ENCODE peak calls at places on chromosomes 12 and 14, in seven cellular contexts. One of them, this sample, is unnamed.

GRCh38 chr14:72291908-72292688 is 359.9 kb downstream of the RGS6 start:
- DNase-seq in BJ: peak
- DNase-seq in nephron progenitor cell: peak
- DNase-seq in body of pancreas: peak
- DNase-seq in fibroblast of pulmonary artery: peak
- DNase-seq in lung: no peak
- DNase-seq in left lung: no peak
- DNase-seq in this sample: peak

GRCh38 chr14:73472182-73473114 is 14.1 kb upstream of the NUMB start:
- DNase-seq in BJ: no peak
- DNase-seq in nephron progenitor cell: peak
- DNase-seq in left lung: no peak
- DNase-seq in fibroblast of pulmonary artery: peak
- DNase-seq in body of pancreas: no peak
- DNase-seq in lung: no peak
- DNase-seq in this sample: peak

GRCh38 chr12:62764251-62764650 is 170.7 kb downstream of the PPM1H start:
- DNase-seq in BJ: no peak
- DNase-seq in body of pancreas: no peak
- DNase-seq in fibroblast of pulmonary artery: no peak
- DNase-seq in lung: no peak
- DNase-seq in left lung: no peak
- DNase-seq in nephron progenitor cell: no peak
- DNase-seq in this sample: no peak

GRCh38 chr12:28870839-28871440 is 278.1 kb upstream of the FAR2 start:
- DNase-seq in body of pancreas: no peak
- DNase-seq in BJ: no peak
- DNase-seq in lung: no peak
- DNase-seq in fibroblast of pulmonary artery: peak
- DNase-seq in nephron progenitor cell: no peak
- DNase-seq in left lung: no peak
- DNase-seq in this sample: peak

GRCh38 chr12:121857322-121858246 is 1.1 kb downstream of the HPD start:
- DNase-seq in body of pancreas: no peak
- DNase-seq in BJ: no peak
- DNase-seq in lung: no peak
- DNase-seq in fibroblast of pulmonary artery: no peak
- DNase-seq in nephron progenitor cell: peak
- DNase-seq in left lung: no peak
- DNase-seq in this sample: no peak

GRCh38 chr12:21774358-21775129 is at the start of gene KCNJ8:
- DNase-seq in nephron progenitor cell: peak
- DNase-seq in body of pancreas: peak
- DNase-seq in fibroblast of pulmonary artery: peak
- DNase-seq in lung: peak
- DNase-seq in left lung: peak
- DNase-seq in BJ: no peak
- DNase-seq in this sample: no peak

GRCh38 chr12:64184216-64184615 is 37.9 kb downstream of the KICS2 start:
- DNase-seq in nephron progenitor cell: no peak
- DNase-seq in left lung: no peak
- DNase-seq in lung: no peak
- DNase-seq in body of pancreas: no peak
- DNase-seq in BJ: no peak
- DNase-seq in fibroblast of pulmonary artery: no peak
- DNase-seq in this sample: no peak

GRCh38 chr14:53840444-53840843 is 116.2 kb downstream of the BMP4 start:
- DNase-seq in body of pancreas: no peak
- DNase-seq in nephron progenitor cell: no peak
- DNase-seq in lung: no peak
- DNase-seq in fibroblast of pulmonary artery: peak
- DNase-seq in left lung: no peak
- DNase-seq in BJ: no peak
- DNase-seq in this sample: peak

GRCh38 chr12:127567531-127567930 is 699.4 kb upstream of the TMEM132C start:
- DNase-seq in left lung: no peak
- DNase-seq in body of pancreas: no peak
- DNase-seq in fibroblast of pulmonary artery: no peak
- DNase-seq in nephron progenitor cell: no peak
- DNase-seq in lung: no peak
- DNase-seq in BJ: no peak
- DNase-seq in this sample: no peak

GRCh38 chr12:23495472-23495871 is 454.0 kb downstream of the SOX5 start:
- DNase-seq in left lung: no peak
- DNase-seq in body of pancreas: no peak
- DNase-seq in nephron progenitor cell: no peak
- DNase-seq in BJ: no peak
- DNase-seq in fibroblast of pulmonary artery: no peak
- DNase-seq in lung: no peak
- DNase-seq in this sample: no peak

GRCh38 chr14:33057585-33057984 is 118.9 kb downstream of the NPAS3 start:
- DNase-seq in fibroblast of pulmonary artery: no peak
- DNase-seq in nephron progenitor cell: no peak
- DNase-seq in BJ: no peak
- DNase-seq in left lung: no peak
- DNase-seq in lung: no peak
- DNase-seq in body of pancreas: no peak
- DNase-seq in this sample: no peak

GRCh38 chr14:29738950-29739349 is 188.7 kb downstream of the PRKD1 start:
- DNase-seq in left lung: no peak
- DNase-seq in body of pancreas: no peak
- DNase-seq in BJ: no peak
- DNase-seq in nephron progenitor cell: no peak
- DNase-seq in fibroblast of pulmonary artery: no peak
- DNase-seq in lung: no peak
- DNase-seq in this sample: no peak

GRCh38 chr12:113852695-113853490 is 113.2 kb downstream of the RBM19 start:
- DNase-seq in fibroblast of pulmonary artery: no peak
- DNase-seq in body of pancreas: no peak
- DNase-seq in lung: no peak
- DNase-seq in BJ: no peak
- DNase-seq in nephron progenitor cell: no peak
- DNase-seq in left lung: no peak
- DNase-seq in this sample: no peak

GRCh38 chr14:101972126-101972785 is 7.9 kb downstream of the DYNC1H1 start:
- DNase-seq in body of pancreas: peak
- DNase-seq in lung: peak
- DNase-seq in fibroblast of pulmonary artery: peak
- DNase-seq in BJ: peak
- DNase-seq in nephron progenitor cell: no peak
- DNase-seq in left lung: peak
- DNase-seq in this sample: peak

GRCh38 chr12:2129076-2129475 is 76.3 kb downstream of the CACNA1C start:
- DNase-seq in body of pancreas: no peak
- DNase-seq in fibroblast of pulmonary artery: no peak
- DNase-seq in BJ: peak
- DNase-seq in nephron progenitor cell: no peak
- DNase-seq in left lung: no peak
- DNase-seq in lung: no peak
- DNase-seq in this sample: peak

GRCh38 chr12:130441771-130442760 is 104.4 kb downstream of the PIWIL1 start:
- DNase-seq in lung: no peak
- DNase-seq in body of pancreas: no peak
- DNase-seq in nephron progenitor cell: no peak
- DNase-seq in left lung: no peak
- DNase-seq in BJ: no peak
- DNase-seq in fibroblast of pulmonary artery: no peak
- DNase-seq in this sample: no peak

GRCh38 chr12:51217968-51218606 is at the start of gene POU6F1:
- DNase-seq in BJ: no peak
- DNase-seq in left lung: peak
- DNase-seq in nephron progenitor cell: peak
- DNase-seq in lung: peak
- DNase-seq in body of pancreas: peak
- DNase-seq in fibroblast of pulmonary artery: peak
- DNase-seq in this sample: peak

GRCh38 chr12:13727707-13728147 is 253.7 kb downstream of the GRIN2B start:
- DNase-seq in fibroblast of pulmonary artery: no peak
- DNase-seq in BJ: no peak
- DNase-seq in body of pancreas: no peak
- DNase-seq in nephron progenitor cell: no peak
- DNase-seq in left lung: no peak
- DNase-seq in lung: no peak
- DNase-seq in this sample: no peak

GRCh38 chr12:49039421-49040363 is 20.9 kb downstream of the KMT2D start:
- DNase-seq in left lung: no peak
- DNase-seq in fibroblast of pulmonary artery: no peak
- DNase-seq in body of pancreas: no peak
- DNase-seq in lung: no peak
- DNase-seq in BJ: no peak
- DNase-seq in nephron progenitor cell: no peak
- DNase-seq in this sample: no peak

GRCh38 chr14:101460521-101460920 is 100.8 kb upstream of the DIO3 start:
- DNase-seq in nephron progenitor cell: no peak
- DNase-seq in fibroblast of pulmonary artery: no peak
- DNase-seq in body of pancreas: no peak
- DNase-seq in BJ: no peak
- DNase-seq in left lung: peak
- DNase-seq in lung: no peak
- DNase-seq in this sample: no peak

GRCh38 chr12:132908145-132909029 is 21.0 kb upstream of the CHFR start:
- DNase-seq in fibroblast of pulmonary artery: peak
- DNase-seq in body of pancreas: peak
- DNase-seq in lung: peak
- DNase-seq in BJ: peak
- DNase-seq in left lung: peak
- DNase-seq in nephron progenitor cell: peak
- DNase-seq in this sample: peak

GRCh38 chr12:46553266-46553665 is 180.7 kb upstream of the SLC38A2 start:
- DNase-seq in BJ: no peak
- DNase-seq in body of pancreas: no peak
- DNase-seq in left lung: no peak
- DNase-seq in fibroblast of pulmonary artery: peak
- DNase-seq in lung: no peak
- DNase-seq in nephron progenitor cell: no peak
- DNase-seq in this sample: peak

GRCh38 chr12:116939734-116940133 is 29.0 kb downstream of the FBXW8 start:
- DNase-seq in fibroblast of pulmonary artery: no peak
- DNase-seq in BJ: no peak
- DNase-seq in lung: no peak
- DNase-seq in body of pancreas: no peak
- DNase-seq in nephron progenitor cell: no peak
- DNase-seq in left lung: no peak
- DNase-seq in this sample: no peak

GRCh38 chr12:104057771-104058197 is 6.5 kb upstream of the HCFC2 start:
- DNase-seq in BJ: no peak
- DNase-seq in fibroblast of pulmonary artery: peak
- DNase-seq in left lung: no peak
- DNase-seq in body of pancreas: no peak
- DNase-seq in nephron progenitor cell: no peak
- DNase-seq in lung: no peak
- DNase-seq in this sample: peak

GRCh38 chr12:115335048-115335447 is 651.1 kb upstream of the TBX3 start:
- DNase-seq in nephron progenitor cell: no peak
- DNase-seq in body of pancreas: no peak
- DNase-seq in lung: no peak
- DNase-seq in fibroblast of pulmonary artery: no peak
- DNase-seq in left lung: no peak
- DNase-seq in BJ: no peak
- DNase-seq in this sample: no peak

GRCh38 chr12:111330800-111331752 is 37.8 kb downstream of the PHETA1 start:
- DNase-seq in body of pancreas: no peak
- DNase-seq in lung: no peak
- DNase-seq in BJ: peak
- DNase-seq in left lung: no peak
- DNase-seq in fibroblast of pulmonary artery: peak
- DNase-seq in nephron progenitor cell: no peak
- DNase-seq in this sample: peak

GRCh38 chr14:74952195-74952665 is 3.2 kb downstream of the PGF start:
- DNase-seq in left lung: no peak
- DNase-seq in lung: no peak
- DNase-seq in nephron progenitor cell: no peak
- DNase-seq in fibroblast of pulmonary artery: no peak
- DNase-seq in body of pancreas: no peak
- DNase-seq in BJ: no peak
- DNase-seq in this sample: no peak

GRCh38 chr14:74953686-74954085 is 1.7 kb downstream of the PGF start:
- DNase-seq in left lung: no peak
- DNase-seq in lung: no peak
- DNase-seq in body of pancreas: no peak
- DNase-seq in fibroblast of pulmonary artery: no peak
- DNase-seq in BJ: no peak
- DNase-seq in nephron progenitor cell: no peak
- DNase-seq in this sample: no peak

GRCh38 chr14:74951443-74952194 is 3.8 kb downstream of the PGF start:
- DNase-seq in lung: no peak
- DNase-seq in fibroblast of pulmonary artery: no peak
- DNase-seq in BJ: no peak
- DNase-seq in left lung: no peak
- DNase-seq in nephron progenitor cell: no peak
- DNase-seq in body of pancreas: no peak
- DNase-seq in this sample: no peak

GRCh38 chr14:74954232-74954946 is 1.0 kb downstream of the PGF start:
- DNase-seq in lung: no peak
- DNase-seq in BJ: no peak
- DNase-seq in body of pancreas: peak
- DNase-seq in fibroblast of pulmonary artery: no peak
- DNase-seq in left lung: no peak
- DNase-seq in nephron progenitor cell: peak
- DNase-seq in this sample: no peak

GRCh38 chr14:74952697-74953484 is 2.5 kb downstream of the PGF start:
- DNase-seq in lung: no peak
- DNase-seq in BJ: no peak
- DNase-seq in fibroblast of pulmonary artery: no peak
- DNase-seq in left lung: no peak
- DNase-seq in body of pancreas: no peak
- DNase-seq in nephron progenitor cell: no peak
- DNase-seq in this sample: no peak
- TF ChIP-seq CTCF in lung: no peak
- TF ChIP-seq CTCF in BJ: no peak
- TF ChIP-seq CTCF in fibroblast of pulmonary artery: no peak
- TF ChIP-seq CTCF in left lung: no peak
- TF ChIP-seq CTCF in body of pancreas: no peak
- TF ChIP-seq CTCF in nephron progenitor cell: no peak
- TF ChIP-seq CTCF in this sample: no peak

GRCh38 chr12:6826734-6827436 is 1.3 kb upstream of the P3H3 start:
- DNase-seq in left lung: no peak
- DNase-seq in lung: no peak
- DNase-seq in nephron progenitor cell: no peak
- DNase-seq in fibroblast of pulmonary artery: no peak
- DNase-seq in BJ: no peak
- DNase-seq in body of pancreas: no peak
- DNase-seq in this sample: no peak
- TF ChIP-seq CTCF in left lung: no peak
- TF ChIP-seq CTCF in lung: no peak
- TF ChIP-seq CTCF in nephron progenitor cell: no peak
- TF ChIP-seq CTCF in fibroblast of pulmonary artery: no peak
- TF ChIP-seq CTCF in BJ: no peak
- TF ChIP-seq CTCF in body of pancreas: no peak
- TF ChIP-seq CTCF in this sample: no peak

GRCh38 chr14:93936245-93936644 is 9.1 kb downstream of the FAM181A start:
- DNase-seq in lung: no peak
- DNase-seq in left lung: no peak
- DNase-seq in nephron progenitor cell: no peak
- DNase-seq in fibroblast of pulmonary artery: no peak
- DNase-seq in BJ: no peak
- DNase-seq in body of pancreas: no peak
- DNase-seq in this sample: peak
- TF ChIP-seq CTCF in lung: no peak
- TF ChIP-seq CTCF in left lung: no peak
- TF ChIP-seq CTCF in nephron progenitor cell: peak
- TF ChIP-seq CTCF in fibroblast of pulmonary artery: peak
- TF ChIP-seq CTCF in BJ: peak
- TF ChIP-seq CTCF in body of pancreas: peak
- TF ChIP-seq CTCF in this sample: peak

GRCh38 chr14:36660736-36661505 is 739 bp upstream of the PAX9 start:
- DNase-seq in left lung: no peak
- DNase-seq in nephron progenitor cell: peak
- DNase-seq in BJ: no peak
- DNase-seq in fibroblast of pulmonary artery: no peak
- DNase-seq in body of pancreas: peak
- DNase-seq in lung: no peak
- DNase-seq in this sample: no peak
- TF ChIP-seq CTCF in left lung: no peak
- TF ChIP-seq CTCF in nephron progenitor cell: no peak
- TF ChIP-seq CTCF in BJ: no peak
- TF ChIP-seq CTCF in fibroblast of pulmonary artery: no peak
- TF ChIP-seq CTCF in body of pancreas: no peak
- TF ChIP-seq CTCF in lung: no peak
- TF ChIP-seq CTCF in this sample: no peak